ENCODE peak calls at places on chromosomes 2 and 18, in eight cellular contexts. W, J, I, F, U, G, P and Z are unnamed samples.
A peak's percentile ranks its signal among the peaks of the same experiment; 100 is the strongest.

GRCh38 chr2:103165836-103166235 is 404.0 kb downstream of the TMEM182 start:
- DNase-seq in W (no peak), J (no peak), I (no peak), F (no peak), U (no peak), G (no peak), P (no peak), Z (no peak)

GRCh38 chr2:223669453-223670225 is 67.5 kb upstream of the SCG2 start:
- DNase-seq in W (no peak), J (peak; percentile 18), I (no peak), F (peak; percentile 68), U (no peak), G (no peak), P (no peak), Z (no peak)

GRCh38 chr2:119142822-119143221 is 15.7 kb downstream of the C1QL2 start:
- DNase-seq in W (no peak), J (no peak), I (no peak), F (no peak), U (no peak), G (no peak), P (no peak), Z (no peak)

GRCh38 chr2:136225950-136226835 is 108.2 kb upstream of the CXCR4 start:
- DNase-seq in W (no peak), J (no peak), I (no peak), F (no peak), U (no peak), G (no peak), P (no peak), Z (no peak)

GRCh38 chr18:63158676-63159291 is 160.8 kb downstream of the BCL2 start:
- DNase-seq in W (no peak), J (no peak), I (peak; percentile 76), F (no peak), U (no peak), G (no peak), P (no peak), Z (peak; percentile 84)

GRCh38 chr2:105950521-105951389 is 206.0 kb downstream of the NCK2 start:
- DNase-seq in W (no peak), J (no peak), I (peak; percentile 54), F (no peak), U (no peak), G (peak; percentile 22), P (no peak), Z (no peak)

GRCh38 chr2:127082974-127083373 is 24.0 kb downstream of the BIN1 start:
- DNase-seq in W (no peak), J (no peak), I (no peak), F (peak; percentile 92), U (no peak), G (no peak), P (no peak), Z (no peak)

GRCh38 chr2:199111461-199111860 is 346.3 kb downstream of the SATB2 start:
- DNase-seq in W (no peak), J (no peak), I (no peak), F (peak; percentile 38), U (no peak), G (no peak), P (no peak), Z (no peak)

GRCh38 chr2:160365691-160366367 is 127.8 kb downstream of the RBMS1 start:
- DNase-seq in W (no peak), J (no peak), I (no peak), F (peak; percentile 54), U (peak; percentile 37), G (peak; percentile 59), P (no peak), Z (no peak)

GRCh38 chr2:43576983-43577892 is 18.6 kb downstream of the THADA start:
- DNase-seq in W (peak; percentile 61), J (peak; percentile 6), I (peak; percentile 40), F (peak; percentile 80), U (no peak), G (no peak), P (peak; percentile 43), Z (no peak)

GRCh38 chr2:207115715-207116364 is 49.9 kb downstream of the KLF7 start:
- DNase-seq in W (no peak), J (no peak), I (no peak), F (peak; percentile 65), U (no peak), G (peak; percentile 42), P (no peak), Z (no peak)

GRCh38 chr2:136116111-136116812 is 1.7 kb downstream of the CXCR4 start:
- DNase-seq in W (no peak), J (no peak), I (peak; percentile 87), F (no peak), U (peak; percentile 56), G (peak; percentile 62), P (no peak), Z (no peak)

GRCh38 chr2:234271342-234271741 is 220.8 kb downstream of the SPP2 start:
- DNase-seq in W (no peak), J (no peak), I (no peak), F (no peak), U (no peak), G (no peak), P (no peak), Z (no peak)
- TF ChIP-seq CTCF in W (no peak), J (no peak), I (no peak), F (no peak), U (no peak), G (no peak), P (no peak), Z (no peak)

GRCh38 chr2:219448776-219449476 is 14.3 kb downstream of the SPEG start:
- DNase-seq in W (no peak), J (no peak), I (peak; percentile 62), F (no peak), U (no peak), G (no peak), P (no peak), Z (no peak)
- TF ChIP-seq CTCF in W (no peak), J (no peak), I (peak; percentile 25), F (no peak), U (no peak), G (no peak), P (no peak), Z (no peak)

GRCh38 chr2:39119732-39120520 is 925 bp downstream of the SOS1 start:
- DNase-seq in W (peak; percentile 62), J (peak; percentile 71), I (peak; percentile 69), F (peak; percentile 49), U (peak; percentile 70), G (peak; percentile 32), P (no peak), Z (no peak)
- TF ChIP-seq CTCF in W (peak; percentile 38), J (peak; percentile 24), I (no peak), F (no peak), U (no peak), G (peak; percentile 15), P (peak; percentile 66), Z (peak; percentile 21)

DNA sequence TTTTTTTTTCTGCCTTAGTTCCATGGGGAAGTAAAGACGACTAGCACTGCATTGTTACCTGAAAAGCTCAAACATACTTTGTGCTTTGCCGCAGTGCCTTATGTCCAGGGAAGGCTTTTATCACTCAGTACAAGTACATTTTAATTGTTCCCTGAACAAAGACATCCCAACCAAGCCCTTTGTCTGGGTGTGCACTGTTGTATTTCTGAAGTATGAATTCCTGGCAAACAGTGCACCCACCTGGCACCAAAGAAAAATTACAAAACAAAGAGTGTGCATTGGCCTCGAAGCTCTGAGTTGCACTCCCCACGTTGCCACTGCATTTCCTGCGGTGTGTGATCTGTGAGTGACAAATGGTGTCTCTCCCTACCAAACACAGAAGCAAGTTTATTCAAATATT is 858.5 kb upstream of the PIK3C3 start:
- DNase-seq in W (no peak), J (no peak), I (no peak), F (peak; percentile 5), U (no peak), G (no peak), P (no peak), Z (no peak)
- TF ChIP-seq CTCF in W (no peak), J (no peak), I (no peak), F (no peak), U (no peak), G (no peak), P (no peak), Z (no peak)

DNA sequence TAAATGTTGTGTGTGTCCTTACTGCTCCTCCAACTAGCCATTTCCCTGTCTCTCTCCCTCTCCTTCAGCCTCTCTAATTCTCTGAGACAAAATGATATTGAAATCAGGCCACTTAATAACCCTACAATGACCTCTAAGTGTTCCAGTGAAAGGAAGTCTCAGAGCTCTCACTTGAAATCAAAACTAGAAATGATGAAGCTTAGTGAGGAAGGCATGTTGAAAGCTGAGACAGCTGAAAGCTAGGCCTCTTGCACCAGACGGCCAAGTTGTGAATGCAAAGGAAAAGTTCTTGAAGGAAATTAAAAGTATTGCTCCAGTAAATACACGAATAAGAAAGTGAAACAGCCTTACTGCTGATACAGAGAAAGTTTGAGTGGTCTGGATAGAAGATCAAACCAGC is 72.9 kb downstream of the PRKCE start:
- DNase-seq in W (no peak), J (no peak), I (no peak), F (no peak), U (no peak), G (no peak), P (no peak), Z (no peak)
- TF ChIP-seq CTCF in W (no peak), J (no peak), I (no peak), F (no peak), U (no peak), G (no peak), P (no peak), Z (no peak)

GRCh38 chr2:220154243-220154642 is 526.8 kb downstream of the SLC4A3 start:
- DNase-seq in W (no peak), J (no peak), I (no peak), F (no peak), U (no peak), G (no peak), P (no peak), Z (no peak)
- TF ChIP-seq CTCF in W (no peak), J (no peak), I (no peak), F (peak; percentile 25), U (no peak), G (no peak), P (no peak), Z (no peak)